ENCODE peak calls at places on chromosomes 1 and 21, in five cellular contexts. One of them, this sample, is unnamed.

GRCh38 chr1:232648316-232648715 is 18.4 kb upstream of the SIPA1L2 start:
- DNase-seq in GM12878: no peak
- DNase-seq in HepG2: no peak
- DNase-seq in HCT116: no peak
- DNase-seq in K562: no peak
- DNase-seq in this sample: no peak

GRCh38 chr1:155218854-155219591 is 10.5 kb downstream of the MTX1 start:
- DNase-seq in HCT116: peak
- DNase-seq in HepG2: no peak
- DNase-seq in GM12878: no peak
- DNase-seq in K562: peak
- DNase-seq in this sample: no peak

GRCh38 chr1:114712987-114713386 is 3.6 kb downstream of the NRAS start:
- DNase-seq in K562: no peak
- DNase-seq in GM12878: no peak
- DNase-seq in HCT116: no peak
- DNase-seq in HepG2: no peak
- DNase-seq in this sample: no peak

GRCh38 chr1:6086762-6087401 is 41.2 kb downstream of the KCNAB2 start:
- DNase-seq in HCT116: no peak
- DNase-seq in HepG2: no peak
- DNase-seq in K562: no peak
- DNase-seq in GM12878: no peak
- DNase-seq in this sample: no peak

GRCh38 chr1:212294983-212295382 is 9.8 kb downstream of the PPP2R5A start:
- DNase-seq in HCT116: no peak
- DNase-seq in GM12878: no peak
- DNase-seq in K562: no peak
- DNase-seq in HepG2: no peak
- DNase-seq in this sample: no peak

GRCh38 chr1:163162281-163162937 is 40.3 kb downstream of the RGS5 start:
- DNase-seq in GM12878: no peak
- DNase-seq in HepG2: no peak
- DNase-seq in HCT116: no peak
- DNase-seq in K562: no peak
- DNase-seq in this sample: no peak

GRCh38 chr1:15775706-15776105 is 17.1 kb downstream of the FBLIM1 start:
- DNase-seq in GM12878: no peak
- DNase-seq in K562: no peak
- DNase-seq in HCT116: no peak
- DNase-seq in HepG2: no peak
- DNase-seq in this sample: no peak

GRCh38 chr1:61708953-61709907 is 15.7 kb downstream of the TM2D1 start:
- DNase-seq in HCT116: no peak
- DNase-seq in GM12878: no peak
- DNase-seq in K562: no peak
- DNase-seq in HepG2: no peak
- DNase-seq in this sample: no peak

GRCh38 chr1:11044086-11044848 is 2.8 kb downstream of the MASP2 start:
- DNase-seq in K562: no peak
- DNase-seq in GM12878: no peak
- DNase-seq in HCT116: no peak
- DNase-seq in HepG2: no peak
- DNase-seq in this sample: no peak

GRCh38 chr1:36699113-36699512 is 216.4 kb upstream of the CSF3R start:
- DNase-seq in K562: no peak
- DNase-seq in HCT116: no peak
- DNase-seq in HepG2: no peak
- DNase-seq in GM12878: no peak
- DNase-seq in this sample: no peak

GRCh38 chr21:8990326-8991087 is 1530.9 kb upstream of the TPTE start:
- DNase-seq in HCT116: no peak
- DNase-seq in GM12878: no peak
- DNase-seq in K562: no peak
- DNase-seq in HepG2: peak
- DNase-seq in this sample: no peak

GRCh38 chr1:18322353-18323032 is 158.2 kb upstream of the KLHDC7A start:
- DNase-seq in HepG2: no peak
- DNase-seq in K562: peak
- DNase-seq in HCT116: peak
- DNase-seq in GM12878: no peak
- DNase-seq in this sample: no peak

GRCh38 chr21:43764576-43765495 is 11.3 kb downstream of the CSTB start:
- DNase-seq in GM12878: no peak
- DNase-seq in K562: no peak
- DNase-seq in HepG2: no peak
- DNase-seq in HCT116: no peak
- DNase-seq in this sample: no peak

GRCh38 chr1:17895986-17896385 is 140.9 kb downstream of the ACTL8 start:
- DNase-seq in HCT116: no peak
- DNase-seq in GM12878: no peak
- DNase-seq in HepG2: no peak
- DNase-seq in K562: no peak
- DNase-seq in this sample: no peak

GRCh38 chr1:227869281-227869842 is 53.9 kb downstream of the PRSS38 start:
- DNase-seq in HCT116: no peak
- DNase-seq in GM12878: no peak
- DNase-seq in HepG2: no peak
- DNase-seq in K562: no peak
- DNase-seq in this sample: no peak

GRCh38 chr1:157163273-157164127 is 25.3 kb upstream of the ETV3 start:
- DNase-seq in HCT116: peak
- DNase-seq in HepG2: peak
- DNase-seq in GM12878: no peak
- DNase-seq in K562: peak
- DNase-seq in this sample: peak

GRCh38 chr1:44310006-44310405 is 45.1 kb downstream of the ERI3 start:
- DNase-seq in HepG2: no peak
- DNase-seq in HCT116: no peak
- DNase-seq in GM12878: no peak
- DNase-seq in K562: no peak
- DNase-seq in this sample: no peak

GRCh38 chr1:25106352-25106751 is 126.0 kb downstream of the SYF2 start:
- DNase-seq in GM12878: no peak
- DNase-seq in HCT116: no peak
- DNase-seq in HepG2: no peak
- DNase-seq in K562: no peak
- DNase-seq in this sample: no peak

GRCh38 chr1:207389728-207390464 is 64.2 kb upstream of the CR2 start:
- DNase-seq in HepG2: no peak
- DNase-seq in GM12878: no peak
- DNase-seq in HCT116: peak
- DNase-seq in K562: no peak
- DNase-seq in this sample: no peak

GRCh38 chr1:169486281-169486904 is 649 bp upstream of the SLC19A2 start:
- DNase-seq in K562: no peak
- DNase-seq in HepG2: no peak
- DNase-seq in GM12878: no peak
- DNase-seq in HCT116: no peak
- DNase-seq in this sample: no peak

GRCh38 chr1:17658837-17659236 is 96.3 kb upstream of the ACTL8 start:
- DNase-seq in HCT116: no peak
- DNase-seq in HepG2: no peak
- DNase-seq in GM12878: no peak
- DNase-seq in K562: no peak
- DNase-seq in this sample: no peak

GRCh38 chr1:12135612-12136011 is 31.2 kb upstream of the TNFRSF1B start:
- DNase-seq in GM12878: no peak
- DNase-seq in HCT116: no peak
- DNase-seq in HepG2: no peak
- DNase-seq in K562: no peak
- DNase-seq in this sample: no peak

GRCh38 chr1:191752342-191752741 is 405.9 kb upstream of the RGS18 start:
- DNase-seq in GM12878: no peak
- DNase-seq in K562: no peak
- DNase-seq in HCT116: no peak
- DNase-seq in HepG2: no peak
- DNase-seq in this sample: no peak

GRCh38 chr1:203478986-203479385 is 3.4 kb downstream of the PRELP start:
- DNase-seq in GM12878: no peak
- DNase-seq in HepG2: no peak
- DNase-seq in HCT116: no peak
- DNase-seq in K562: no peak
- DNase-seq in this sample: no peak

GRCh38 chr1:198151688-198152087 is 5.1 kb upstream of the NEK7 start:
- DNase-seq in GM12878: no peak
- DNase-seq in K562: no peak
- DNase-seq in HepG2: no peak
- DNase-seq in HCT116: no peak
- DNase-seq in this sample: no peak

GRCh38 chr1:3070654-3071506 is 1.9 kb downstream of the PRDM16 start:
- DNase-seq in HCT116: no peak
- DNase-seq in K562: no peak
- DNase-seq in HepG2: no peak
- DNase-seq in GM12878: no peak
- DNase-seq in this sample: no peak

GRCh38 chr21:31780944-31781343 is 49.0 kb upstream of the SCAF4 start:
- DNase-seq in HCT116: peak
- DNase-seq in GM12878: no peak
- DNase-seq in HepG2: peak
- DNase-seq in K562: no peak
- DNase-seq in this sample: no peak
- TF ChIP-seq SRF in HCT116: no peak
- TF ChIP-seq SRF in GM12878: no peak
- TF ChIP-seq SRF in HepG2: no peak
- TF ChIP-seq SRF in K562: no peak
- TF ChIP-seq SRF in this sample: no peak

GRCh38 chr1:26279598-26280332 is at the start of gene SH3BGRL3:
- DNase-seq in GM12878: no peak
- DNase-seq in K562: peak
- DNase-seq in HCT116: peak
- DNase-seq in HepG2: peak
- DNase-seq in this sample: no peak
- TF ChIP-seq POLR2AphosphoS5 in GM12878: peak
- TF ChIP-seq POLR2AphosphoS5 in K562: peak
- TF ChIP-seq POLR2AphosphoS5 in HCT116: peak
- TF ChIP-seq POLR2AphosphoS5 in HepG2: peak
- TF ChIP-seq POLR2AphosphoS5 in this sample: peak

GRCh38 chr1:184068354-184068753 is 16.8 kb downstream of the TSEN15 start:
- DNase-seq in HCT116: no peak
- DNase-seq in HepG2: no peak
- DNase-seq in GM12878: no peak
- DNase-seq in K562: no peak
- DNase-seq in this sample: no peak
- TF ChIP-seq SRF in HCT116: no peak
- TF ChIP-seq SRF in HepG2: no peak
- TF ChIP-seq SRF in GM12878: no peak
- TF ChIP-seq SRF in K562: no peak
- TF ChIP-seq SRF in this sample: no peak

DNA sequence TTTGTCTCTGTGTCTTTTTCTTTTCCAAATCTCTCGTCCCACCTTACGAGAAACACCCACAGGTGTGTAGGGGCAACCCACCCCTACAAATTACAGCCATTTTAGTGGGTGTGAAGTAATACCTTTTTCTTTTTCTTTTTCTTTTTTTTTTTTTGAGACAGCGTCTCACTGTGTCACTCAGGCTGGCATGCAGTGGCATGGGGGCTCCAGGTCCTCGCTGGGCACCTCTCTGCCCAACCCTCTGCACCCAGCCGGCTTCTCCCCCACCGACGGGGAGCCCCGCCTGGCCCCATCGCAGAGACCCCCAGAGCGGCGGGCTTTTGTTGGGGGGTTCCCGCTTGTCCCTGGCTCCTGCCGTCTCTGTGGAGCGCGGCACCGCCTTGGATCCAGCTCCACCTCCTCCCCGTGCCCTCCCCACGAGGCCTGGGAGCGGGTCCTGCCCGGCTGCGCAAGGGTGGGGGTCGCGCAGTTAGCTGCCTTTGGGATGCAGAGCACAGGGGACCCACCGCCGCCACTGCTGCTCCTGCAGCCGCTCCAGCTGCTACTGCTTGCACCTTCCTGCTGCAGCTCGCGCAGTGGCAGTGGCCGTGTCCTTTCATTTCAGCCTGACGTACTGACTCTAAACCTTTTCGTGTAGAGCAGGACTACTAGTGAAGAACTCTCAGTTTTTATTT is 10.9 kb upstream of the NVL start:
- DNase-seq in HepG2: no peak
- DNase-seq in GM12878: no peak
- DNase-seq in HCT116: no peak
- DNase-seq in K562: no peak
- DNase-seq in this sample: peak
- TF ChIP-seq POLR2AphosphoS5 in HepG2: no peak
- TF ChIP-seq POLR2AphosphoS5 in GM12878: no peak
- TF ChIP-seq POLR2AphosphoS5 in HCT116: no peak
- TF ChIP-seq POLR2AphosphoS5 in K562: no peak
- TF ChIP-seq POLR2AphosphoS5 in this sample: peak